ENCODE peak calls at places on chromosomes 6 and 20, in four cellular contexts. K is fibroblast of lung, I is Daoy, O is NCI-H69. X is an unnamed sample.

GRCh38 chr6:135675862-135676261 is 175.6 kb upstream of the PDE7B start:
- DNase-seq in K (peak), I (peak), O (peak), X (no peak)

GRCh38 chr6:147251072-147251471 is 46.9 kb downstream of the STXBP5 start:
- DNase-seq in K (no peak), I (no peak), O (no peak), X (no peak)

GRCh38 chr20:58718729-58719128 is 26.1 kb downstream of the NPEPL1 start:
- DNase-seq in K (no peak), I (no peak), O (no peak), X (peak)

GRCh38 chr6:16414205-16414604 is 175.8 kb downstream of the GMPR start:
- DNase-seq in K (no peak), I (no peak), O (no peak), X (no peak)

GRCh38 chr6:3751730-3752537 is 421 bp upstream of the PXDC1 start:
- DNase-seq in K (peak), I (peak), O (peak), X (peak)

GRCh38 chr6:137892271-137892708 is 25.2 kb downstream of the TNFAIP3 start:
- DNase-seq in K (peak), I (no peak), O (no peak), X (no peak)

GRCh38 chr20:59955131-59955796 is 3.0 kb upstream of the CDH26 start:
- DNase-seq in K (peak), I (no peak), O (peak), X (no peak)

GRCh38 chr6:108653864-108654402 is 93.2 kb downstream of the FOXO3 start:
- DNase-seq in K (peak), I (no peak), O (peak), X (no peak)

GRCh38 chr6:89161326-89162046 is 15.6 kb downstream of the PM20D2 start:
- DNase-seq in K (peak), I (no peak), O (no peak), X (no peak)

GRCh38 chr6:135750081-135750480 is 101.4 kb upstream of the PDE7B start:
- DNase-seq in K (no peak), I (no peak), O (no peak), X (no peak)

X was measured in left colon.